ENCODE peak calls at places on chromosomes 2 and 18, in eight cellular contexts. One of them, this sample, is unnamed.
A peak's percentile ranks its signal among the peaks of the same experiment; 100 is the strongest.

GRCh38 chr2:36059684-36060083 is 295.9 kb upstream of the CRIM1 start:
- DNase-seq in HepG2: no peak
- DNase-seq in H54: no peak
- DNase-seq in breast epithelium: no peak
- DNase-seq in A549: no peak
- DNase-seq in endothelial cell of umbilical vein: peak; percentile 9
- DNase-seq in prostate gland: no peak
- DNase-seq in HCT116: no peak
- DNase-seq in this sample: peak; percentile 77

GRCh38 chr2:192197387-192197786 is 2.7 kb upstream of the TMEFF2 start:
- DNase-seq in HepG2: no peak
- DNase-seq in H54: no peak
- DNase-seq in breast epithelium: no peak
- DNase-seq in A549: peak; percentile 3
- DNase-seq in endothelial cell of umbilical vein: peak; percentile 36
- DNase-seq in prostate gland: no peak
- DNase-seq in HCT116: no peak
- DNase-seq in this sample: no peak

GRCh38 chr2:10437806-10438205 is 10.3 kb downstream of the ODC1 start:
- DNase-seq in HepG2: peak; percentile 50
- DNase-seq in H54: no peak
- DNase-seq in breast epithelium: no peak
- DNase-seq in A549: no peak
- DNase-seq in endothelial cell of umbilical vein: no peak
- DNase-seq in prostate gland: no peak
- DNase-seq in HCT116: no peak
- DNase-seq in this sample: no peak

GRCh38 chr2:99818842-99819241 is 323.5 kb downstream of the AFF3 start:
- DNase-seq in HepG2: peak; percentile 10
- DNase-seq in H54: no peak
- DNase-seq in breast epithelium: no peak
- DNase-seq in A549: peak; percentile 8
- DNase-seq in endothelial cell of umbilical vein: peak; percentile 57
- DNase-seq in prostate gland: no peak
- DNase-seq in HCT116: peak; percentile 12
- DNase-seq in this sample: no peak

GRCh38 chr2:151339168-151339567 is 18.2 kb upstream of the TNFAIP6 start:
- DNase-seq in HepG2: no peak
- DNase-seq in H54: no peak
- DNase-seq in breast epithelium: no peak
- DNase-seq in A549: no peak
- DNase-seq in endothelial cell of umbilical vein: peak; percentile 13
- DNase-seq in prostate gland: no peak
- DNase-seq in HCT116: no peak
- DNase-seq in this sample: no peak

GRCh38 chr2:107602801-107603200 is 223.9 kb upstream of the RGPD4 start:
- DNase-seq in HepG2: no peak
- DNase-seq in H54: no peak
- DNase-seq in breast epithelium: no peak
- DNase-seq in A549: no peak
- DNase-seq in endothelial cell of umbilical vein: no peak
- DNase-seq in prostate gland: no peak
- DNase-seq in HCT116: no peak
- DNase-seq in this sample: no peak

GRCh38 chr2:155372969-155373368 is 674.5 kb downstream of the KCNJ3 start:
- DNase-seq in HepG2: no peak
- DNase-seq in H54: no peak
- DNase-seq in breast epithelium: no peak
- DNase-seq in A549: no peak
- DNase-seq in endothelial cell of umbilical vein: peak; percentile 61
- DNase-seq in prostate gland: no peak
- DNase-seq in HCT116: peak; percentile 3
- DNase-seq in this sample: peak; percentile 1

GRCh38 chr2:111046670-111047069 is 74.0 kb upstream of the BCL2L11 start:
- DNase-seq in HepG2: no peak
- DNase-seq in H54: no peak
- DNase-seq in breast epithelium: no peak
- DNase-seq in A549: no peak
- DNase-seq in endothelial cell of umbilical vein: no peak
- DNase-seq in prostate gland: no peak
- DNase-seq in HCT116: no peak
- DNase-seq in this sample: no peak

GRCh38 chr2:238821391-238821790 is 26.5 kb upstream of the TWIST2 start:
- DNase-seq in HepG2: no peak
- DNase-seq in H54: no peak
- DNase-seq in breast epithelium: no peak
- DNase-seq in A549: no peak
- DNase-seq in endothelial cell of umbilical vein: no peak
- DNase-seq in prostate gland: no peak
- DNase-seq in HCT116: no peak
- DNase-seq in this sample: no peak

GRCh38 chr2:146321175-146321574 is 1523.7 kb upstream of the ACVR2A start:
- DNase-seq in HepG2: no peak
- DNase-seq in H54: no peak
- DNase-seq in breast epithelium: no peak
- DNase-seq in A549: no peak
- DNase-seq in endothelial cell of umbilical vein: no peak
- DNase-seq in prostate gland: no peak
- DNase-seq in HCT116: no peak
- DNase-seq in this sample: no peak

GRCh38 chr18:24212939-24213338 is 74.1 kb downstream of the CABYR start:
- DNase-seq in HepG2: peak; percentile 14
- DNase-seq in H54: peak; percentile 26
- DNase-seq in breast epithelium: no peak
- DNase-seq in A549: no peak
- DNase-seq in endothelial cell of umbilical vein: peak; percentile 55
- DNase-seq in prostate gland: no peak
- DNase-seq in HCT116: peak; percentile 94
- DNase-seq in this sample: no peak

GRCh38 chr2:150319632-150320555 is 167.6 kb downstream of the RND3 start:
- DNase-seq in HepG2: no peak
- DNase-seq in H54: no peak
- DNase-seq in breast epithelium: no peak
- DNase-seq in A549: no peak
- DNase-seq in endothelial cell of umbilical vein: no peak
- DNase-seq in prostate gland: no peak
- DNase-seq in HCT116: no peak
- DNase-seq in this sample: no peak

GRCh38 chr2:27442282-27442980 is at the start of gene KRTCAP3:
- DNase-seq in HepG2: no peak
- DNase-seq in H54: no peak
- DNase-seq in breast epithelium: peak; percentile 29
- DNase-seq in A549: no peak
- DNase-seq in endothelial cell of umbilical vein: no peak
- DNase-seq in prostate gland: peak; percentile 81
- DNase-seq in HCT116: peak; percentile 42
- DNase-seq in this sample: peak; percentile 55

DNA sequence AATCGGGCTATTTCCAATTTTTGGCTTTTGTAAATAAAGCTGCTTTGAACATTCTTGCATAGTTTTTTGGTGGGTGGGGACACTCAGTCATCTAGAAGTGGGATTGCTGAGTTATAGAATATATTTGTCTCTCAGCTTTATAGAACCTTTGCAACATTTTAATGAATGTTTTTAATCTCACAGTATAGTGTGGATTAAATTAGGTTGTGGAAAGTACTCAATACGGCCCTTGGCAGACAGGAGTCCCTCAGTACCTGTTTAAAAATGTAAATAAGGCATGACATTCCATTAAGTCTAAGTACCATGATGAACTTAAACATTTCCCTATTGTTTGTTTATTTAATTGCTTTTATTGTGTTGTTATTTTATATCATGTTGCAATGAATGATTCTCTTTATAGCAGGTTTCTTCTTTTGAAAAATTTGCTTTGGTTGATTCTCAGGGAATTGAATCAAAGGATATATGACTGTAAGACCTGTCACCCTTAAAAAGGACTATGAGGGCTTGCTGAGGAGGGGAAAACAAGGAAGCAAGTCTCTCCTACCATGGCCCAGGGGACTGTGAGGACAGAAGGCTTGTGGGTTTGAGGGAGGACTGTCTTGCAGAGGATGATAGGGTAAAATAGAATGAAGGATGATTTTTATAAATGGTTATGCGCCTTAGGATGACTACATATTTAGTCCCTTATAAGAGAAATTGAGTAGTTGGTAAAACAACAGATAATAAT is 165.1 kb downstream of the RPIA start:
- DNase-seq in HepG2: no peak
- DNase-seq in H54: no peak
- DNase-seq in breast epithelium: no peak
- DNase-seq in A549: no peak
- DNase-seq in endothelial cell of umbilical vein: no peak
- DNase-seq in prostate gland: no peak
- DNase-seq in HCT116: no peak
- DNase-seq in this sample: no peak
- TF ChIP-seq POLR2A in HepG2: no peak
- TF ChIP-seq POLR2A in H54: no peak
- TF ChIP-seq POLR2A in breast epithelium: no peak
- TF ChIP-seq POLR2A in A549: no peak
- TF ChIP-seq POLR2A in endothelial cell of umbilical vein: no peak
- TF ChIP-seq POLR2A in prostate gland: no peak
- TF ChIP-seq POLR2A in HCT116: no peak
- TF ChIP-seq POLR2A in this sample: no peak

GRCh38 chr2:219684721-219685689 is 57.6 kb downstream of the SLC4A3 start:
- DNase-seq in HepG2: peak; percentile 61
- DNase-seq in H54: peak; percentile 64
- DNase-seq in breast epithelium: peak; percentile 92
- DNase-seq in A549: no peak
- DNase-seq in endothelial cell of umbilical vein: no peak
- DNase-seq in prostate gland: peak; percentile 89
- DNase-seq in HCT116: peak; percentile 90
- DNase-seq in this sample: no peak
- TF ChIP-seq POLR2A in HepG2: peak; percentile 24
- TF ChIP-seq POLR2A in H54: peak; percentile 46
- TF ChIP-seq POLR2A in breast epithelium: no peak
- TF ChIP-seq POLR2A in A549: no peak
- TF ChIP-seq POLR2A in endothelial cell of umbilical vein: no peak
- TF ChIP-seq POLR2A in prostate gland: peak; percentile 82
- TF ChIP-seq POLR2A in HCT116: peak; percentile 75
- TF ChIP-seq POLR2A in this sample: no peak

DNA sequence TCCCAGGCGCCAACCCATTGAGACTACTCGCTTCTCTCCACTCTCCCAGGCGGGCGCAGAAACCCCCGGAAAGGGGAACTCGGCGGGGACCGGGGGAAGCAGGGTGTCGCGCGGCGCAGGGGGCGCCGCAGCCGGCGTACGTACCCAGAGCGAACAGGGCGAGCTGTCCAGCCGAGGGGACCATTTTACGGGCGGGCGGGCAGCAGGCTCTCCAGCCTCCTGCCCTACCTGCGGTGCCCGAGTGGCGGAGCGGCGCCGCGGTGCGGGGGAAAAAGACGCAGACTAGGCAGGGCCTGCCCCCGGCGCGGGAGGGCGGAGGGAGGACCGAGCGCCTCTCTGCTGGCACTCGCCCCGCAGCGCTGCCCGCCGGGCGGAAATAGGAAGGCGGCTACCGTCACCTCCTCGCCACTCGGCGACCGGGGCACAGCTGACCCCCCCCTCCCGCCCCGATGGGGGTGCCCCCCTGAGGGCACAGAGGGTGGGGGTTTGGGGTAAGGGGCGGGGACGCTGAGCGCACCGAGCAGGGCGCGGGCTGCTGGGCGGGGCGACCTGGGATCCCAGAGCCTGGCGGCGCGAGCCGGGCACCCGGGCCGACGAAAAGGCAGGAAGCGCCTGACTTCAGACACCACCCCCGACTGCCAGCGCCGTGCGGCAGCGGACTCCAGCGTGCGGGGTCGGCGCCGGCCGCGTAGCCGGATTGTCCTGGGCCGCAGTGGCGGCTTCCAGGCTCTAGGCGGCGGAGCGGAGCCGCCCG is at the start of gene TGFA:
- DNase-seq in HepG2: peak; percentile 91
- DNase-seq in H54: peak; percentile 82
- DNase-seq in breast epithelium: peak; percentile 87
- DNase-seq in A549: peak; percentile 68
- DNase-seq in endothelial cell of umbilical vein: peak; percentile 38
- DNase-seq in prostate gland: peak; percentile 78
- DNase-seq in HCT116: peak; percentile 89
- DNase-seq in this sample: peak; percentile 43
- TF ChIP-seq POLR2A in HepG2: peak; percentile 75
- TF ChIP-seq POLR2A in H54: no peak
- TF ChIP-seq POLR2A in breast epithelium: peak; percentile 21
- TF ChIP-seq POLR2A in A549: peak; percentile 51
- TF ChIP-seq POLR2A in endothelial cell of umbilical vein: no peak
- TF ChIP-seq POLR2A in prostate gland: peak; percentile 63
- TF ChIP-seq POLR2A in HCT116: peak; percentile 5
- TF ChIP-seq POLR2A in this sample: no peak

GRCh38 chr2:172555522-172556283 is at the start of gene PDK1:
- DNase-seq in HepG2: peak; percentile 83
- DNase-seq in H54: peak; percentile 80
- DNase-seq in breast epithelium: peak; percentile 78
- DNase-seq in A549: peak; percentile 66
- DNase-seq in endothelial cell of umbilical vein: peak; percentile 90
- DNase-seq in prostate gland: peak; percentile 91
- DNase-seq in HCT116: peak; percentile 72
- DNase-seq in this sample: peak; percentile 96
- TF ChIP-seq POLR2A in HepG2: peak; percentile 96
- TF ChIP-seq POLR2A in H54: peak; percentile 82
- TF ChIP-seq POLR2A in breast epithelium: peak; percentile 63
- TF ChIP-seq POLR2A in A549: peak; percentile 95
- TF ChIP-seq POLR2A in endothelial cell of umbilical vein: peak; percentile 95
- TF ChIP-seq POLR2A in prostate gland: peak; percentile 69
- TF ChIP-seq POLR2A in HCT116: peak; percentile 83
- TF ChIP-seq POLR2A in this sample: peak; percentile 94

DNA sequence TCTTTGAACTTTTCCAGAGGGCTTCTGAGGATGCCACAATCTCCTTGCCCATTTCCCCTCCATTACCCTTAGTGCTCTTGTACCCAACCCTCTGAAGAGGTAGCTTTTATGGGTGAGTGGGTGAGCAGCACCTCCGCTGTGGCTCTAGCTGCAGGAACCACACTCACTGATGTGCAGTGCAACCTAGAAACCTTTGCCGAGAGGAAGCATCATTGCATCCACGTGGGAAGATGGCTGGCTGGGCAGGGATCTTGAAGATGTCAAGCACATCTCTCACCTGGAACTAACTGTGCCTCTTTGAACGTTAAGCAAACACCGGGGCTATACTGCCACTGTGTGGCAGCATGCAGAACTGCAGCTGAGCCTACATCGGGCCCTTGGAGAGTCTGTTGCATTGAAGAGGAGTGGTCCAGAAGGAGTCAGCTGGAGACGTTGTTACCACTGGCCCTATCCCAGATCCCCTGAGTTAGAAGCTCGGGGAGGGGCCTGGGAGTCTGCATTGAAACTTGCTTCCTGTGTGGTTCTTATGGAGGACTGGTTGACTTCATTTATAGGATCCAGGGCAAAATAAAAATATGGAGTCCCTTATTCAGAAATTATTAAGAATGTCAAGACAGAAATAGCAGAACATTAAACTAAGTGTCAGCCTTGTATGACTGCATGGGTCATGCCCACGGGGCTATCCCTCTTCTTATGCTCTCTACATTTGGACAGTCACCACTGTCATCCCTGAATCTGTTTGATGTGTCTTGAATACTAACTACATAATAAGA is 28.7 kb downstream of the IGFBP5 start:
- DNase-seq in HepG2: peak; percentile 64
- DNase-seq in H54: peak; percentile 63
- DNase-seq in breast epithelium: peak; percentile 75
- DNase-seq in A549: peak; percentile 68
- DNase-seq in endothelial cell of umbilical vein: peak; percentile 74
- DNase-seq in prostate gland: peak; percentile 67
- DNase-seq in HCT116: peak; percentile 55
- DNase-seq in this sample: peak; percentile 55
- TF ChIP-seq POLR2A in HepG2: no peak
- TF ChIP-seq POLR2A in H54: no peak
- TF ChIP-seq POLR2A in breast epithelium: no peak
- TF ChIP-seq POLR2A in A549: no peak
- TF ChIP-seq POLR2A in endothelial cell of umbilical vein: no peak
- TF ChIP-seq POLR2A in prostate gland: no peak
- TF ChIP-seq POLR2A in HCT116: no peak
- TF ChIP-seq POLR2A in this sample: no peak

GRCh38 chr2:101124684-101125366 is 26.4 kb downstream of the TBC1D8 start:
- DNase-seq in HepG2: peak; percentile 96
- DNase-seq in H54: peak; percentile 72
- DNase-seq in breast epithelium: no peak
- DNase-seq in A549: peak; percentile 91
- DNase-seq in endothelial cell of umbilical vein: peak; percentile 98
- DNase-seq in prostate gland: no peak
- DNase-seq in HCT116: peak; percentile 93
- DNase-seq in this sample: no peak
- TF ChIP-seq POLR2A in HepG2: no peak
- TF ChIP-seq POLR2A in H54: no peak
- TF ChIP-seq POLR2A in breast epithelium: no peak
- TF ChIP-seq POLR2A in A549: no peak
- TF ChIP-seq POLR2A in endothelial cell of umbilical vein: peak; percentile 51
- TF ChIP-seq POLR2A in prostate gland: no peak
- TF ChIP-seq POLR2A in HCT116: no peak
- TF ChIP-seq POLR2A in this sample: no peak

This sample was measured in erythroblast.